ENCODE peak calls at places on chromosome 6, in four cellular contexts. N is BJ, T is tibial artery, K is astrocyte of the spinal cord. W is an unnamed sample.

GRCh38 chr6:144214029-144214428 is 63.7 kb downstream of the STX11 start:
- DNase-seq in T (no peak), K (no peak), N (no peak), W (no peak)

GRCh38 chr6:162123797-162124196 is 603.8 kb downstream of the PRKN start:
- DNase-seq in K (no peak), N (no peak), T (no peak), W (no peak)

GRCh38 chr6:99165838-99166237 is 183.6 kb downstream of the FAXC start:
- DNase-seq in N (no peak), K (no peak), T (no peak), W (no peak)

GRCh38 chr6:98137391-98137790 is 697.0 kb upstream of the POU3F2 start:
- DNase-seq in T (no peak), K (no peak), N (no peak), W (no peak)

GRCh38 chr6:72084992-72085569 is 198.7 kb downstream of the RIMS1 start:
- DNase-seq in T (no peak), N (no peak), K (peak), W (no peak)

GRCh38 chr6:75893058-75893775 is 144.2 kb downstream of the MYO6 start:
- DNase-seq in K (peak), N (peak), T (no peak), W (no peak)

GRCh38 chr6:42026540-42026939 is 23.8 kb upstream of the TAF8 start:
- DNase-seq in N (no peak), K (no peak), T (no peak), W (no peak)

GRCh38 chr6:30102701-30103629 is 9.9 kb downstream of the TRIM31 start:
- DNase-seq in N (peak), T (peak), K (peak), W (peak)

GRCh38 chr6:137711929-137712328 is 155.1 kb upstream of the TNFAIP3 start:
- DNase-seq in N (no peak), T (no peak), K (no peak), W (no peak)

GRCh38 chr6:41682056-41682477 is 43.8 kb downstream of the MDFI start:
- DNase-seq in T (peak), N (peak), K (peak), W (peak)

GRCh38 chr6:10793035-10793434 is 45.3 kb downstream of the MAK start:
- DNase-seq in T (no peak), N (no peak), K (no peak), W (no peak)

GRCh38 chr6:100230976-100231316 is 233.8 kb downstream of the SIM1 start:
- DNase-seq in N (no peak), T (no peak), K (peak), W (no peak)

GRCh38 chr6:24581084-24581669 is 64.8 kb downstream of the KIAA0319 start:
- DNase-seq in K (peak), T (peak), N (no peak), W (peak)

GRCh38 chr6:19822134-19822533 is 15.0 kb upstream of the ID4 start:
- DNase-seq in T (no peak), K (no peak), N (no peak), W (no peak)

GRCh38 chr6:69974193-69974592 is 107.8 kb downstream of the COL19A1 start:
- DNase-seq in N (no peak), T (no peak), K (no peak), W (no peak)

GRCh38 chr6:118580585-118581419 is 32.7 kb downstream of the PLN start:
- DNase-seq in T (no peak), K (peak), N (no peak), W (no peak)

GRCh38 chr6:142448091-142448729 is 146.4 kb downstream of the ADGRG6 start:
- DNase-seq in N (no peak), K (no peak), T (no peak), W (no peak)

GRCh38 chr6:5339757-5340156 is 78.4 kb downstream of the FARS2 start:
- DNase-seq in T (no peak), K (no peak), N (no peak), W (no peak)

GRCh38 chr6:126926926-126927325 is 191.5 kb upstream of the RSPO3 start:
- DNase-seq in T (no peak), N (no peak), K (no peak), W (no peak)

GRCh38 chr6:50145125-50145524 is 95.4 kb upstream of the DEFB112 start:
- DNase-seq in T (no peak), N (no peak), K (no peak), W (no peak)

GRCh38 chr6:114735118-114735730 is 392.4 kb upstream of the HS3ST5 start:
- DNase-seq in N (no peak), K (peak), T (no peak), W (no peak)

GRCh38 chr6:28160233-28160632 is 18.6 kb downstream of the ZKSCAN8 start:
- DNase-seq in T (no peak), N (no peak), K (no peak), W (no peak)

DNA sequence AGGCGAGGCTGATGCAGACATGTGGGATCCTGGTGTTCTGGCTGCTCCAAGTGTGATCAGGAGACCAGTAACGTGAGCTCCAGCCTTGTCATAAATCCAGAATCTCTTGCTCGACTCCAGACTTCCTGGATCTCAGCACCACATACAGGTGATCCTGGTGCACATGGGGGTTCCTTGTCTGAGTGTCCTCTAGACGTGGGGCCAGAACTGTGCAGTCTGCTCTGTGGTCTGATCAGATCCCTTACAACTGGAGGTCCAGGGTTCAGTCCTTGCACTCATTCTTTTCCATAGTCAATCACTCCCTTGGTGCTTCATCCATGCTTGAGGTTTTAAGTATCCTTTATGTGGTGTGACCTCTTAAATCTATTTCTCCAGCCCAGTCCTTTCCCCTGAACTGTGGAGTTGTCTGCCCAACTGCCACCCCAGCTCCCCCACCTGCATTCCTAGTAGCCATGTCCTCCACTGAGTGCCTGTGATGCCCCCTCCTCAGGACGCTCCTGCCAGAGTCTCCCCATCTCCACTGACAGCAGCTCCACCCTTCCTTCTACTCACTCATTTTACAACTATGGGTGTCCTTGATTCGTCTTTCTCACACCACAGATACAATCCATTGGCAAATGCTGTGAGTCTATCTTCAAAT is 5.1 kb downstream of the HLA-C start:
- DNase-seq in T (no peak), N (no peak), K (no peak), W (no peak)
- TF ChIP-seq CTCF in T (no peak), N (no peak), K (no peak), W (no peak)

GRCh38 chr6:112618796-112619195 is 271.7 kb downstream of the RFPL4B start:
- DNase-seq in T (no peak), K (no peak), N (no peak), W (no peak)
- TF ChIP-seq CTCF in T (no peak), K (peak), N (peak), W (no peak)

GRCh38 chr6:116060572-116061283 is at the start of gene FRK:
- DNase-seq in N (peak), K (peak), T (peak), W (no peak)
- TF ChIP-seq CTCF in N (peak), K (no peak), T (peak), W (no peak)

DNA sequence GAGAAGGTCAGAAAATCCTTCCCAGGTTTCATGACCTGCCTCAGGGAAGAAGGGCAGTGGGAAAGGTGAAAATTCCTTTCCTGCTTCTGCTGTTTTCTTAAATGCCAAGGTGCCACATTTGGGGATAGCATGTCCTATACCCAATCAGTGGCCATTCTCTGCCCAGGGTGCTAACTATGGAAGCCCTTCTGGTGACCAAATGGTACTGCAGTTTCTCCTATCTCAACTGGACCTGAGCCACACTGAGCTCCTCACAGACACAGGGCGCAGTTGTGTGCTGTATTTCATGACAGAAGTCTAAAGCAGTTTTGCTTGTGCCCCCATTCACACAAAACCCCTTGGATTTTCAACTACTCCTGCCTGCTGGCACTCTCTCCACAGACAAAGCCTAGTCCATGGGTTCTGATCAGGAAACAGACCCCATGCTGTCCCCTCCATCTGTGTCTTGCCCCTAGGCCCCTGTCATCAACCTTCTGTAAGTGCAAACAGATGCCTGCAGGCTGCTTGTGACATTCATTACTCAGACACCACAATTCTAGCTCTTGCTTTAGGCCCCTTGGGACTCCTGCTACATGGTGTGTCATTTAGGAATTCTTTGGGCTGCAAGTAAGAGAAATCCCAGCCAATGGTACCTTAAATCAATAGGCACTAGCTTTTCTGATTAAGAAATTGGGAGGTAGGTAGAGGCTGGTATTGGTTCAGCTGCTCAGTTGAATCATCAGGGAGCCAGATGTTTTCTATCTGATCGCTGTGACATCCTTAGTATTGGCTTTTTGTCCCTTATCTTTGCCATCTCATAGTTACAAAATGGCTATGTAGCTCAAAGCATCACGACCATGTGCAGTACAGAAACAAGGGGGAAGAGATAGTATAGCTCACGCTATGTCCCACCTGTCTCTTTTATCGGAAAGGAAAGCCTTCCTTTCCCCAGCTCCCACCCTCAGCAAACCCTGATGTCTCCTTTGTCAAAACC is 147.8 kb downstream of the CD83 start:
- DNase-seq in K (no peak), N (no peak), T (no peak), W (no peak)
- TF ChIP-seq CTCF in K (no peak), N (peak), T (no peak), W (no peak)

GRCh38 chr6:45109551-45109950 is 218.6 kb upstream of the RUNX2 start:
- DNase-seq in N (no peak), T (no peak), K (no peak), W (no peak)

GRCh38 chr6:45104429-45104828 is 223.7 kb upstream of the RUNX2 start:
- DNase-seq in T (no peak), N (no peak), K (no peak), W (no peak)

GRCh38 chr6:45105170-45105820 is 222.8 kb upstream of the RUNX2 start:
- DNase-seq in K (peak), T (no peak), N (no peak), W (no peak)
- TF ChIP-seq CTCF in K (no peak), T (no peak), N (no peak), W (no peak)

DNA sequence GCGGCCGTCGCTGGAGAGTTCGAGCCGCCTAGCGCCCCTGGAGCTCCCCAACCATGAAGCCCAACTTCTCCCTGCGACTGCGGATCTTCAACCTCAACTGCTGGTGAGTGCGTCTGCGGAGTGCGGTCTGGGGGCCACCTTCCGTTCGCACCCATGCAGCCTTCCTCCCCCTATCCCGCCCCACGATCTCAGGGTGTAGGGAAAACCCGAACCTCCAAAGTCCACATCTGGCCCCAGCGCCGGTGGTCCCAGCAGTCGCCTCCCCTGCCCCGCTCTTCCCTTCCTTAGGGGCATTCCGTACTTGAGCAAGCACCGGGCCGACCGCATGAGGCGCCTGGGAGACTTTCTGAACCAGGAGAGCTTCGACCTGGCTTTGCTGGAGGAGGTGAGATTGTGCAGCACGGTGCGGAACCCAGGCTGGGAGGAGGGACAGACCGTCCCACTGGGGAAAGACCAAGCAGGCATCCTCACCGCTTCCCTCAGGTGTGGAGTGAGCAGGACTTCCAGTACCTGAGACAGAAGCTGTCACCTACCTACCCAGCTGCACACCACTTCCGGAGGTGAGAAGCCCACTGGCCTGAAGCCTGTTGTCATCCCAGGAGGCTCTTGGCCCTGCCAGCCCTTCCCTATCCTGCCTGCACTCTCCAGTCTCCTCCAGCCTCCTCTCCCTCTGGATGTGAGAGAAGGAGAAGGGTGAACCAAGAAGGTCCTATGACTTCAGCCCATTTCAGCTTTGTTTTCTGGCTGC is 719 bp downstream of the SMPD2 start:
- DNase-seq in T (peak), K (peak), N (no peak), W (peak)
- TF ChIP-seq CTCF in T (peak), K (peak), N (peak), W (no peak)

DNA sequence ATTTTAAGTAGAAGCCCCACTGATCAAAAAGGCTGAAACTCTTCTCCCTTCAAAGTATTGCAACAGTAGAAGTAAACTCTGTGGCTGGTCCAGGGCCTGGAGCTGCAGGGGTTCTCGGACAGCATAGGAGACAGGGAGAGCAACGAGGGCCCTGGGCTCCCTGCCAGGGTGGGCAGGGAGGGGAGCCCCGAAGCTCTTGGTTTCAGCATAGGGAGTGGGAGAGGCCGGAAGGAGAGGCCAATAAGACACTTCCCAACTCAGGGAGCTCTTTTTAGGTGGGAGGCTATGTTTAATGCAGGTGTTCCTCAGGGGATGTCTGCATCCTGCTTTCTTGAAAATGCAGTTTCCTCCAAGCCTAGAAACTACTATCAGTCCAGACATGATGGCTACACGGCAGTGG is 91.1 kb downstream of the LY86 start:
- DNase-seq in T (no peak), N (no peak), K (no peak), W (no peak)
- TF ChIP-seq CTCF in T (no peak), N (no peak), K (no peak), W (no peak)

GRCh38 chr6:78513856-78514255 is 353.5 kb upstream of the IRAK1BP1 start:
- DNase-seq in N (no peak), K (no peak), T (no peak), W (no peak)
- TF ChIP-seq CTCF in N (no peak), K (no peak), T (no peak), W (no peak)

DNA sequence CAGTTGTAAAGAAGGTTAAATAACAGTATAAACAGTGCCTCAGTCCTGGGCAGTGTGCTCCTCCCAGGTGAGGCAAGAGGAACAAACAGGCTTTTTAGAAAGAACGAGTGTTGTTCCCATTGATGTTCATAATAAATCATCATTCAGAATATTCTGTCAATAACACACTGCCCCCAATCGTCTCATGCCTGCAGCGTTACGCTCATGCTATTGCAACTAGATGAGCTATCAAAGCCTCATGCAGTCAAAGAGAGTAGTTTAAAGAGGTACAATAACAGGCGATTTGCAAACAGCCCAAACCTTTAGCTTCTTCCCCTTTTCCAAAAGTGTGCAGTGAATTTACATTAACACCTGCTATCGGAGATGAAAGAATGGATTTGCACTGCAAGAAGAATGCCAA is 1164.6 kb upstream of the MAP3K7 start:
- DNase-seq in K (no peak), N (no peak), T (no peak), W (no peak)
- TF ChIP-seq CTCF in K (no peak), N (no peak), T (no peak), W (no peak)